ENCODE peak calls at places on chromosomes 3 and 15, in seven cellular contexts. One of them, this sample, is unnamed.

GRCh38 chr3:10285742-10286524 is 6.8 kb downstream of the GHRL start:
- DNase-seq in mucosa of gallbladder: no peak
- DNase-seq in A172: no peak
- DNase-seq in T47D: peak
- DNase-seq in stimulated activated CD4-positive, alpha-beta T cell treated with anti-CD3 and anti-CD28 coated beads, Interleukin-15, amount 100 ng/mL, for 1 hour: no peak
- DNase-seq in endothelial cell of umbilical vein: no peak
- DNase-seq in activated T-helper 9 cell treated with anti-CD3 and anti-CD28 coated beads, Interleukin-2, amount 50 U/mL, for 16 hours: no peak
- DNase-seq in this sample: no peak

GRCh38 chr3:33424606-33425453 is 15.4 kb downstream of the UBP1 start:
- DNase-seq in mucosa of gallbladder: no peak
- DNase-seq in A172: no peak
- DNase-seq in T47D: no peak
- DNase-seq in stimulated activated CD4-positive, alpha-beta T cell treated with anti-CD3 and anti-CD28 coated beads, Interleukin-15, amount 100 ng/mL, for 1 hour: no peak
- DNase-seq in endothelial cell of umbilical vein: no peak
- DNase-seq in activated T-helper 9 cell treated with anti-CD3 and anti-CD28 coated beads, Interleukin-2, amount 50 U/mL, for 16 hours: no peak
- DNase-seq in this sample: no peak

GRCh38 chr3:97481416-97481815 is 283.1 kb upstream of the ARL6 start:
- DNase-seq in mucosa of gallbladder: no peak
- DNase-seq in A172: no peak
- DNase-seq in T47D: peak
- DNase-seq in stimulated activated CD4-positive, alpha-beta T cell treated with anti-CD3 and anti-CD28 coated beads, Interleukin-15, amount 100 ng/mL, for 1 hour: no peak
- DNase-seq in endothelial cell of umbilical vein: no peak
- DNase-seq in activated T-helper 9 cell treated with anti-CD3 and anti-CD28 coated beads, Interleukin-2, amount 50 U/mL, for 16 hours: no peak
- DNase-seq in this sample: no peak

GRCh38 chr3:181316481-181316880 is 326.9 kb upstream of the DNAJC19 start:
- DNase-seq in mucosa of gallbladder: no peak
- DNase-seq in A172: peak
- DNase-seq in T47D: peak
- DNase-seq in stimulated activated CD4-positive, alpha-beta T cell treated with anti-CD3 and anti-CD28 coated beads, Interleukin-15, amount 100 ng/mL, for 1 hour: no peak
- DNase-seq in endothelial cell of umbilical vein: peak
- DNase-seq in activated T-helper 9 cell treated with anti-CD3 and anti-CD28 coated beads, Interleukin-2, amount 50 U/mL, for 16 hours: no peak
- DNase-seq in this sample: no peak

GRCh38 chr3:153768559-153769469 is 352.4 kb upstream of the ARHGEF26 start:
- DNase-seq in mucosa of gallbladder: peak
- DNase-seq in A172: peak
- DNase-seq in T47D: peak
- DNase-seq in stimulated activated CD4-positive, alpha-beta T cell treated with anti-CD3 and anti-CD28 coated beads, Interleukin-15, amount 100 ng/mL, for 1 hour: peak
- DNase-seq in endothelial cell of umbilical vein: peak
- DNase-seq in activated T-helper 9 cell treated with anti-CD3 and anti-CD28 coated beads, Interleukin-2, amount 50 U/mL, for 16 hours: no peak
- DNase-seq in this sample: peak

GRCh38 chr15:94777037-94777436 is 545.7 kb downstream of the MCTP2 start:
- DNase-seq in mucosa of gallbladder: no peak
- DNase-seq in A172: no peak
- DNase-seq in T47D: no peak
- DNase-seq in stimulated activated CD4-positive, alpha-beta T cell treated with anti-CD3 and anti-CD28 coated beads, Interleukin-15, amount 100 ng/mL, for 1 hour: no peak
- DNase-seq in endothelial cell of umbilical vein: no peak
- DNase-seq in activated T-helper 9 cell treated with anti-CD3 and anti-CD28 coated beads, Interleukin-2, amount 50 U/mL, for 16 hours: no peak
- DNase-seq in this sample: no peak

GRCh38 chr3:43923101-43923979 is 232.6 kb downstream of the ABHD5 start:
- DNase-seq in mucosa of gallbladder: no peak
- DNase-seq in A172: no peak
- DNase-seq in T47D: no peak
- DNase-seq in stimulated activated CD4-positive, alpha-beta T cell treated with anti-CD3 and anti-CD28 coated beads, Interleukin-15, amount 100 ng/mL, for 1 hour: no peak
- DNase-seq in endothelial cell of umbilical vein: no peak
- DNase-seq in activated T-helper 9 cell treated with anti-CD3 and anti-CD28 coated beads, Interleukin-2, amount 50 U/mL, for 16 hours: no peak
- DNase-seq in this sample: no peak

GRCh38 chr3:126372413-126373145 is 15.4 kb upstream of the KLF15 start:
- DNase-seq in mucosa of gallbladder: no peak
- DNase-seq in A172: no peak
- DNase-seq in T47D: peak
- DNase-seq in stimulated activated CD4-positive, alpha-beta T cell treated with anti-CD3 and anti-CD28 coated beads, Interleukin-15, amount 100 ng/mL, for 1 hour: no peak
- DNase-seq in endothelial cell of umbilical vein: no peak
- DNase-seq in activated T-helper 9 cell treated with anti-CD3 and anti-CD28 coated beads, Interleukin-2, amount 50 U/mL, for 16 hours: no peak
- DNase-seq in this sample: no peak

GRCh38 chr3:134857356-134857755 is 62.3 kb downstream of the EPHB1 start:
- DNase-seq in mucosa of gallbladder: no peak
- DNase-seq in A172: no peak
- DNase-seq in T47D: no peak
- DNase-seq in stimulated activated CD4-positive, alpha-beta T cell treated with anti-CD3 and anti-CD28 coated beads, Interleukin-15, amount 100 ng/mL, for 1 hour: no peak
- DNase-seq in endothelial cell of umbilical vein: no peak
- DNase-seq in activated T-helper 9 cell treated with anti-CD3 and anti-CD28 coated beads, Interleukin-2, amount 50 U/mL, for 16 hours: no peak
- DNase-seq in this sample: no peak

GRCh38 chr15:66878761-66879160 is 176.7 kb downstream of the SMAD6 start:
- DNase-seq in mucosa of gallbladder: no peak
- DNase-seq in A172: no peak
- DNase-seq in T47D: no peak
- DNase-seq in stimulated activated CD4-positive, alpha-beta T cell treated with anti-CD3 and anti-CD28 coated beads, Interleukin-15, amount 100 ng/mL, for 1 hour: no peak
- DNase-seq in endothelial cell of umbilical vein: no peak
- DNase-seq in activated T-helper 9 cell treated with anti-CD3 and anti-CD28 coated beads, Interleukin-2, amount 50 U/mL, for 16 hours: no peak
- DNase-seq in this sample: no peak

GRCh38 chr3:113354307-113354706 is 87.0 kb downstream of the CFAP44 start:
- DNase-seq in mucosa of gallbladder: no peak
- DNase-seq in A172: peak
- DNase-seq in T47D: no peak
- DNase-seq in stimulated activated CD4-positive, alpha-beta T cell treated with anti-CD3 and anti-CD28 coated beads, Interleukin-15, amount 100 ng/mL, for 1 hour: no peak
- DNase-seq in endothelial cell of umbilical vein: no peak
- DNase-seq in activated T-helper 9 cell treated with anti-CD3 and anti-CD28 coated beads, Interleukin-2, amount 50 U/mL, for 16 hours: no peak
- DNase-seq in this sample: peak

GRCh38 chr3:133964547-133964946 is 65.2 kb downstream of the SLCO2A1 start:
- DNase-seq in mucosa of gallbladder: no peak
- DNase-seq in A172: peak
- DNase-seq in T47D: peak
- DNase-seq in stimulated activated CD4-positive, alpha-beta T cell treated with anti-CD3 and anti-CD28 coated beads, Interleukin-15, amount 100 ng/mL, for 1 hour: no peak
- DNase-seq in endothelial cell of umbilical vein: no peak
- DNase-seq in activated T-helper 9 cell treated with anti-CD3 and anti-CD28 coated beads, Interleukin-2, amount 50 U/mL, for 16 hours: no peak
- DNase-seq in this sample: no peak

GRCh38 chr3:127720985-127721384 is 48.2 kb downstream of the ABTB1 start:
- DNase-seq in mucosa of gallbladder: no peak
- DNase-seq in A172: no peak
- DNase-seq in T47D: no peak
- DNase-seq in stimulated activated CD4-positive, alpha-beta T cell treated with anti-CD3 and anti-CD28 coated beads, Interleukin-15, amount 100 ng/mL, for 1 hour: no peak
- DNase-seq in endothelial cell of umbilical vein: no peak
- DNase-seq in activated T-helper 9 cell treated with anti-CD3 and anti-CD28 coated beads, Interleukin-2, amount 50 U/mL, for 16 hours: no peak
- DNase-seq in this sample: no peak

GRCh38 chr3:146557745-146558144 is 13.3 kb upstream of the PLSCR1 start:
- DNase-seq in mucosa of gallbladder: no peak
- DNase-seq in A172: no peak
- DNase-seq in T47D: no peak
- DNase-seq in stimulated activated CD4-positive, alpha-beta T cell treated with anti-CD3 and anti-CD28 coated beads, Interleukin-15, amount 100 ng/mL, for 1 hour: no peak
- DNase-seq in endothelial cell of umbilical vein: no peak
- DNase-seq in activated T-helper 9 cell treated with anti-CD3 and anti-CD28 coated beads, Interleukin-2, amount 50 U/mL, for 16 hours: no peak
- DNase-seq in this sample: no peak

GRCh38 chr15:66505818-66506217 is 692 bp downstream of the ZWILCH start:
- DNase-seq in mucosa of gallbladder: no peak
- DNase-seq in A172: no peak
- DNase-seq in T47D: no peak
- DNase-seq in stimulated activated CD4-positive, alpha-beta T cell treated with anti-CD3 and anti-CD28 coated beads, Interleukin-15, amount 100 ng/mL, for 1 hour: no peak
- DNase-seq in endothelial cell of umbilical vein: no peak
- DNase-seq in activated T-helper 9 cell treated with anti-CD3 and anti-CD28 coated beads, Interleukin-2, amount 50 U/mL, for 16 hours: no peak
- DNase-seq in this sample: no peak

GRCh38 chr3:154244644-154245043 is 79.6 kb downstream of the DHX36 start:
- DNase-seq in mucosa of gallbladder: no peak
- DNase-seq in A172: peak
- DNase-seq in T47D: no peak
- DNase-seq in stimulated activated CD4-positive, alpha-beta T cell treated with anti-CD3 and anti-CD28 coated beads, Interleukin-15, amount 100 ng/mL, for 1 hour: no peak
- DNase-seq in endothelial cell of umbilical vein: peak
- DNase-seq in activated T-helper 9 cell treated with anti-CD3 and anti-CD28 coated beads, Interleukin-2, amount 50 U/mL, for 16 hours: no peak
- DNase-seq in this sample: peak

This sample was measured in LHCN-M2.